ENCODE peak calls at places on chromosomes 7 and 10, in ten cellular contexts. K is H54; X is iPS-NIHi11; F is B cell; B is T47D; E is K562; P is RWPE1; V is AG09319; O is CD8-positive, alpha-beta T cell; Y is stimulated activated CD4-positive, alpha-beta T cell treated with anti-CD3 and anti-CD28 coated beads, Interleukin-15, amount 100 ng/mL, for 1 hour. U is an unnamed sample.

GRCh38 chr10:4068255-4069028 is 283.4 kb upstream of the KLF6 start:
- DNase-seq in V (no peak), X (no peak), B (no peak), Y (no peak), O (no peak), E (no peak), F (no peak), P (no peak), K (no peak), U (no peak)

GRCh38 chr10:32059472-32059871 is 3.2 kb upstream of the KIF5B start:
- DNase-seq in F (no peak), B (no peak), V (no peak), O (no peak), P (no peak), K (no peak), E (no peak), Y (no peak), X (no peak), U (no peak)

GRCh38 chr10:22453320-22453719 is 108.0 kb downstream of the SPAG6 start:
- DNase-seq in X (no peak), F (no peak), E (no peak), V (no peak), K (no peak), B (no peak), Y (no peak), O (no peak), P (no peak), U (no peak)

GRCh38 chr10:560314-560992 is 129.0 kb downstream of the DIP2C start:
- DNase-seq in O (no peak), P (no peak), B (no peak), V (no peak), Y (no peak), F (no peak), X (no peak), E (no peak), K (no peak), U (no peak)

GRCh38 chr10:31961675-31962074 is 33.0 kb upstream of the ARHGAP12 start:
- DNase-seq in F (no peak), B (no peak), P (peak), V (no peak), O (no peak), E (no peak), Y (no peak), X (no peak), K (peak), U (peak)

GRCh38 chr7:75617634-75618234 is 121.0 kb downstream of the HIP1 start:
- DNase-seq in V (no peak), X (no peak), P (no peak), Y (no peak), E (no peak), B (no peak), F (peak), O (peak), K (no peak), U (peak)

GRCh38 chr10:114711487-114712250 is 53.6 kb upstream of the ABLIM1 start:
- DNase-seq in Y (no peak), K (no peak), F (no peak), E (no peak), V (no peak), O (no peak), B (no peak), X (no peak), P (no peak), U (no peak)

GRCh38 chr10:36345770-36346169 is 703.7 kb upstream of the FZD8 start:
- DNase-seq in Y (no peak), X (no peak), F (no peak), E (no peak), P (no peak), O (no peak), K (no peak), B (no peak), V (no peak), U (no peak)

GRCh38 chr7:28166982-28167715 is 13.4 kb downstream of the JAZF1 start:
- DNase-seq in V (no peak), B (no peak), P (no peak), X (no peak), E (no peak), F (no peak), O (no peak), Y (no peak), K (no peak), U (no peak)

GRCh38 chr10:93821051-93821772 is 63.5 kb downstream of the LGI1 start:
- DNase-seq in V (no peak), E (no peak), X (no peak), P (peak), K (no peak), B (no peak), F (no peak), O (no peak), Y (no peak), U (peak)

GRCh38 chr7:143321734-143322133 is 5.8 kb downstream of the CLCN1 start:
- DNase-seq in B (no peak), P (no peak), F (no peak), O (no peak), K (no peak), X (peak), V (no peak), Y (no peak), E (no peak), U (no peak)

GRCh38 chr7:140156460-140157080 is 20.2 kb downstream of the KDM7A start:
- DNase-seq in F (no peak), K (no peak), V (no peak), E (no peak), O (no peak), B (no peak), P (no peak), X (no peak), Y (no peak), U (no peak)

GRCh38 chr7:99740573-99741437 is 5.8 kb upstream of the CYP3A7 start:
- DNase-seq in P (peak), K (no peak), F (no peak), X (no peak), O (no peak), V (no peak), Y (no peak), B (no peak), E (no peak), U (no peak)

GRCh38 chr10:116873134-116873533 is 23.8 kb downstream of the ENO4 start:
- DNase-seq in E (no peak), K (no peak), B (no peak), Y (no peak), X (peak), P (no peak), O (no peak), F (no peak), V (no peak), U (no peak)

GRCh38 chr7:50415844-50416243 is 34.3 kb downstream of the FIGNL1 start:
- DNase-seq in P (no peak), E (no peak), O (no peak), K (no peak), X (no peak), B (no peak), F (no peak), Y (no peak), V (no peak), U (no peak)

GRCh38 chr10:122140941-122141623 is 130.0 kb upstream of the BTBD16 start:
- DNase-seq in K (peak), O (no peak), P (peak), E (no peak), B (no peak), Y (no peak), V (peak), X (no peak), F (no peak), U (no peak)

GRCh38 chr10:7135188-7135587 is 275.6 kb downstream of the SFMBT2 start:
- DNase-seq in B (no peak), Y (no peak), O (no peak), F (no peak), E (no peak), X (no peak), K (no peak), P (no peak), V (no peak), U (no peak)

U was measured in KG1.